ENCODE peak calls at places on chromosomes 3 and 15, in five cellular contexts. E is heart left ventricle; R is iPS DF 19.7; K is activated naive CD8-positive, alpha-beta T cell treated with anti-CD3 and anti-CD28 coated beads, Interleukin-2, amount 50 U/mL, for 16 hours; P is H4. D is an unnamed sample.

GRCh38 chr3:46924921-46925584 is 47.5 kb downstream of the PTH1R start:
- DNase-seq in E (no peak), R (no peak), K (no peak), P (no peak), D (no peak)

GRCh38 chr3:307182-307581 is 110.6 kb downstream of the CHL1 start:
- DNase-seq in E (no peak), R (no peak), K (no peak), P (no peak), D (no peak)

GRCh38 chr3:136350132-136350531 is 100.0 kb downstream of the PCCB start:
- DNase-seq in E (no peak), R (no peak), K (no peak), P (peak), D (no peak)

GRCh38 chr3:38084019-38084968 is 45.3 kb downstream of the DLEC1 start:
- DNase-seq in E (peak), R (no peak), K (no peak), P (peak), D (peak)

GRCh38 chr3:77825045-77825827 is 785.3 kb downstream of the ROBO2 start:
- DNase-seq in E (no peak), R (no peak), K (no peak), P (peak), D (no peak)

GRCh38 chr15:92443381-92443780 is 49.7 kb downstream of the ST8SIA2 start:
- DNase-seq in E (no peak), R (no peak), K (no peak), P (no peak), D (no peak)

GRCh38 chr15:86773766-86774165 is 694.1 kb downstream of the AGBL1 start:
- DNase-seq in E (no peak), R (no peak), K (no peak), P (no peak), D (no peak)

GRCh38 chr3:107938128-107938527 is 152.7 kb downstream of the CD47 start:
- DNase-seq in E (no peak), R (no peak), K (no peak), P (peak), D (peak)

GRCh38 chr3:134798681-134799311 is 3.7 kb downstream of the EPHB1 start:
- DNase-seq in E (no peak), R (no peak), K (no peak), P (no peak), D (no peak)

GRCh38 chr15:32818758-32819405 is 101.1 kb downstream of the GREM1 start:
- DNase-seq in E (no peak), R (no peak), K (no peak), P (peak), D (no peak)

GRCh38 chr3:65170357-65171090 is 482.7 kb upstream of the ADAMTS9 start:
- DNase-seq in E (peak), R (no peak), K (no peak), P (peak), D (no peak)

GRCh38 chr3:128426128-128426921 is 40.4 kb downstream of the DNAJB8 start:
- DNase-seq in E (peak), R (no peak), K (peak), P (no peak), D (peak)

GRCh38 chr15:74302821-74303359 is 64.6 kb downstream of the CYP11A1 start:
- DNase-seq in E (no peak), R (no peak), K (no peak), P (peak), D (peak)

GRCh38 chr3:111954228-111954990 is 24.4 kb upstream of the ABHD10 start:
- DNase-seq in E (no peak), R (no peak), K (no peak), P (peak), D (no peak)

D was measured in HepG2.